ENCODE peak calls at places on chromosomes 13 and 19, in nine cellular contexts. Y is retinal pigment epithelial cell, I is T-cell, V is cardiac fibroblast, G is T-helper 1 cell, E is GM10248, K is endothelial cell, H is mesothelial cell of epicardium, D is HEK293T. C is an unnamed sample.

GRCh38 chr13:25886438-25887214 is 165.2 kb downstream of the SHISA2 start:
- DNase-seq in I (no peak), D (no peak), V (peak), K (no peak), G (no peak), E (no peak), H (no peak), Y (no peak), C (no peak)

GRCh38 chr19:37519890-37520289 is 13.2 kb downstream of the ZNF793 start:
- DNase-seq in I (no peak), K (no peak), Y (peak), D (no peak), E (no peak), G (no peak), H (no peak), V (no peak), C (no peak)

GRCh38 chr19:10976200-10976892 is 15.5 kb downstream of the SMARCA4 start:
- DNase-seq in G (no peak), D (no peak), K (no peak), I (no peak), H (no peak), E (no peak), Y (no peak), V (no peak), C (no peak)

GRCh38 chr19:15247107-15248014 is 15.1 kb upstream of the EPHX3 start:
- DNase-seq in I (no peak), H (no peak), V (no peak), D (no peak), G (no peak), K (no peak), Y (no peak), E (no peak), C (no peak)

GRCh38 chr19:15122331-15123030 is 15.3 kb downstream of the SYDE1 start:
- DNase-seq in K (no peak), Y (no peak), V (no peak), I (no peak), D (no peak), E (no peak), G (no peak), H (no peak), C (no peak)

GRCh38 chr19:18291590-18292459 is 10.4 kb upstream of the JUND start:
- DNase-seq in K (peak), V (peak), G (peak), E (peak), H (peak), I (peak), D (peak), Y (no peak), C (peak)

GRCh38 chr19:48868196-48868886 is at the start of gene PLEKHA4:
- DNase-seq in D (no peak), V (peak), H (no peak), Y (no peak), K (peak), G (no peak), E (no peak), I (no peak), C (no peak)

GRCh38 chr13:90562388-90562787 is 785.1 kb upstream of the MIR17HG start:
- DNase-seq in H (no peak), I (no peak), G (no peak), Y (no peak), E (no peak), V (no peak), K (no peak), D (no peak), C (no peak)

GRCh38 chr19:5805465-5806132 is 732 bp downstream of the NRTN start:
- DNase-seq in I (peak), Y (no peak), E (peak), D (peak), H (peak), K (peak), V (peak), G (no peak), C (peak)

GRCh38 chr13:49859568-49859967 is 67.1 kb upstream of the KPNA3 start:
- DNase-seq in H (no peak), Y (peak), V (peak), I (no peak), G (no peak), K (no peak), E (no peak), D (no peak), C (no peak)

GRCh38 chr19:42216653-42217521 is 590 bp downstream of the DEDD2 start:
- DNase-seq in V (peak), D (peak), G (no peak), I (no peak), H (peak), Y (no peak), K (peak), E (no peak), C (peak)

GRCh38 chr19:1307320-1307719 is 21.6 kb downstream of the EFNA2 start:
- DNase-seq in V (no peak), Y (no peak), K (no peak), G (no peak), D (no peak), I (no peak), E (peak), H (no peak), C (no peak)

GRCh38 chr19:51272183-51272817 is 21.4 kb downstream of the SIGLECL1 start:
- DNase-seq in D (no peak), K (no peak), G (no peak), E (no peak), I (no peak), V (no peak), Y (no peak), H (no peak), C (peak)

GRCh38 chr19:33054623-33055022 is 10.1 kb downstream of the RHPN2 start:
- DNase-seq in Y (no peak), E (no peak), K (no peak), V (no peak), H (no peak), G (no peak), I (no peak), D (no peak), C (no peak)

GRCh38 chr13:49652691-49653305 is 24.5 kb downstream of the ARL11 start:
- DNase-seq in V (peak), K (peak), Y (no peak), H (no peak), I (no peak), E (peak), G (no peak), D (peak), C (no peak)